ENCODE peak calls at places on chromosomes 3 and 15, in five cellular contexts. One of them, this sample, is unnamed.

GRCh38 chr3:473284-473800 is 276.8 kb downstream of the CHL1 start:
- DNase-seq in GM23338: no peak
- DNase-seq in left lung: no peak
- DNase-seq in dorsolateral prefrontal cortex: no peak
- DNase-seq in COR-L47: no peak
- DNase-seq in this sample: no peak

GRCh38 chr15:44802336-44802735 is 66.0 kb downstream of the TRIM69 start:
- DNase-seq in left lung: no peak
- DNase-seq in COR-L47: no peak
- DNase-seq in dorsolateral prefrontal cortex: no peak
- DNase-seq in GM23338: no peak
- DNase-seq in this sample: no peak

GRCh38 chr15:91970142-91970541 is 116.6 kb downstream of the SLCO3A1 start:
- DNase-seq in dorsolateral prefrontal cortex: peak; percentile 78
- DNase-seq in GM23338: no peak
- DNase-seq in COR-L47: no peak
- DNase-seq in left lung: no peak
- DNase-seq in this sample: no peak

GRCh38 chr3:61961882-61962281 is 400.5 kb downstream of the PTPRG start:
- DNase-seq in left lung: no peak
- DNase-seq in GM23338: no peak
- DNase-seq in COR-L47: no peak
- DNase-seq in dorsolateral prefrontal cortex: no peak
- DNase-seq in this sample: no peak

GRCh38 chr15:48507416-48508065 is 138.0 kb downstream of the FBN1 start:
- DNase-seq in GM23338: peak; percentile 87
- DNase-seq in left lung: no peak
- DNase-seq in COR-L47: peak; percentile 18
- DNase-seq in dorsolateral prefrontal cortex: no peak
- DNase-seq in this sample: peak; percentile 15

GRCh38 chr15:67003586-67003985 is 61.8 kb upstream of the SMAD3 start:
- DNase-seq in COR-L47: no peak
- DNase-seq in GM23338: no peak
- DNase-seq in left lung: no peak
- DNase-seq in dorsolateral prefrontal cortex: no peak
- DNase-seq in this sample: no peak

GRCh38 chr15:98311566-98312188 is 336.7 kb upstream of the IGF1R start:
- DNase-seq in GM23338: peak; percentile 86
- DNase-seq in dorsolateral prefrontal cortex: peak; percentile 46
- DNase-seq in COR-L47: peak; percentile 73
- DNase-seq in left lung: peak; percentile 61
- DNase-seq in this sample: peak; percentile 79

GRCh38 chr3:40387001-40387894 is at the start of gene ENTPD3:
- DNase-seq in dorsolateral prefrontal cortex: peak; percentile 54
- DNase-seq in COR-L47: peak; percentile 5
- DNase-seq in GM23338: peak; percentile 87
- DNase-seq in left lung: peak; percentile 75
- DNase-seq in this sample: peak; percentile 62

GRCh38 chr3:124811441-124811840 is 75.7 kb downstream of the ITGB5 start:
- DNase-seq in COR-L47: no peak
- DNase-seq in GM23338: no peak
- DNase-seq in dorsolateral prefrontal cortex: no peak
- DNase-seq in left lung: no peak
- DNase-seq in this sample: no peak

GRCh38 chr3:55804170-55805095 is 317.3 kb upstream of the WNT5A start:
- DNase-seq in dorsolateral prefrontal cortex: no peak
- DNase-seq in GM23338: peak; percentile 44
- DNase-seq in left lung: no peak
- DNase-seq in COR-L47: no peak
- DNase-seq in this sample: peak; percentile 47

GRCh38 chr3:17456036-17456435 is 286.4 kb downstream of the TBC1D5 start:
- DNase-seq in GM23338: no peak
- DNase-seq in COR-L47: no peak
- DNase-seq in left lung: no peak
- DNase-seq in dorsolateral prefrontal cortex: no peak
- DNase-seq in this sample: no peak

GRCh38 chr3:48268936-48269551 is 28.1 kb downstream of the ZNF589 start:
- DNase-seq in left lung: no peak
- DNase-seq in COR-L47: no peak
- DNase-seq in GM23338: no peak
- DNase-seq in dorsolateral prefrontal cortex: peak; percentile 62
- DNase-seq in this sample: no peak

GRCh38 chr3:195063596-195064193 is 207.3 kb downstream of the XXYLT1 start:
- DNase-seq in COR-L47: no peak
- DNase-seq in GM23338: no peak
- DNase-seq in dorsolateral prefrontal cortex: no peak
- DNase-seq in left lung: no peak
- DNase-seq in this sample: no peak

GRCh38 chr15:89125038-89125826 is 37.0 kb downstream of the ABHD2 start:
- DNase-seq in GM23338: no peak
- DNase-seq in left lung: peak; percentile 64
- DNase-seq in COR-L47: no peak
- DNase-seq in dorsolateral prefrontal cortex: no peak
- DNase-seq in this sample: no peak

GRCh38 chr3:171876651-171877272 is 33.6 kb downstream of the TMEM212 start:
- DNase-seq in COR-L47: no peak
- DNase-seq in left lung: no peak
- DNase-seq in GM23338: no peak
- DNase-seq in dorsolateral prefrontal cortex: no peak
- DNase-seq in this sample: no peak

GRCh38 chr3:72625616-72626337 is 222.5 kb downstream of the SHQ1 start:
- DNase-seq in COR-L47: no peak
- DNase-seq in dorsolateral prefrontal cortex: no peak
- DNase-seq in left lung: peak; percentile 40
- DNase-seq in GM23338: no peak
- DNase-seq in this sample: peak; percentile 22

GRCh38 chr3:171824824-171825221 is 14.5 kb upstream of the PLD1 start:
- DNase-seq in GM23338: no peak
- DNase-seq in COR-L47: no peak
- DNase-seq in dorsolateral prefrontal cortex: no peak
- DNase-seq in left lung: no peak
- DNase-seq in this sample: no peak

GRCh38 chr3:27333843-27334242 is 35.3 kb downstream of the NEK10 start:
- DNase-seq in GM23338: no peak
- DNase-seq in dorsolateral prefrontal cortex: no peak
- DNase-seq in COR-L47: no peak
- DNase-seq in left lung: no peak
- DNase-seq in this sample: no peak

GRCh38 chr3:27535809-27536392 is 51.7 kb upstream of the SLC4A7 start:
- DNase-seq in left lung: no peak
- DNase-seq in GM23338: no peak
- DNase-seq in COR-L47: no peak
- DNase-seq in dorsolateral prefrontal cortex: no peak
- DNase-seq in this sample: no peak

GRCh38 chr3:134419214-134419965 is 45.1 kb upstream of the AMOTL2 start:
- DNase-seq in GM23338: peak; percentile 40
- DNase-seq in COR-L47: peak; percentile 6
- DNase-seq in left lung: no peak
- DNase-seq in dorsolateral prefrontal cortex: no peak
- DNase-seq in this sample: no peak

GRCh38 chr3:34065901-34066300 is 267.5 kb downstream of the PDCD6IP start:
- DNase-seq in dorsolateral prefrontal cortex: no peak
- DNase-seq in GM23338: no peak
- DNase-seq in left lung: no peak
- DNase-seq in COR-L47: no peak
- DNase-seq in this sample: no peak

GRCh38 chr15:84831028-84831427 is 13.9 kb downstream of the ALPK3 start:
- DNase-seq in COR-L47: no peak
- DNase-seq in left lung: no peak
- DNase-seq in dorsolateral prefrontal cortex: no peak
- DNase-seq in GM23338: no peak
- DNase-seq in this sample: no peak